ENCODE peak calls at places on chromosomes 3 and 15, in four cellular contexts. N is DMS153, Y is activated B cell treated with CpG ODN at 0.5 μM for 24 hours, X is non-pigmented ciliary epithelial cell. J is an unnamed sample.

GRCh38 chr3:119409844-119410243 is 53.6 kb downstream of the TMEM39A start:
- DNase-seq in Y (no peak), X (no peak), N (no peak), J (no peak)

GRCh38 chr15:91338763-91339162 is 238.7 kb downstream of the SV2B start:
- DNase-seq in N (no peak), Y (no peak), X (peak; percentile 9), J (peak; percentile 42)

GRCh38 chr3:46903341-46904302 is 26.1 kb downstream of the PTH1R start:
- DNase-seq in Y (no peak), X (no peak), N (no peak), J (no peak)

GRCh38 chr3:133893683-133894333 is 1.9 kb downstream of the RAB6B start:
- DNase-seq in N (no peak), X (no peak), Y (no peak), J (no peak)

GRCh38 chr3:29392625-29393388 is 111.9 kb downstream of the RBMS3 start:
- DNase-seq in X (no peak), Y (no peak), N (no peak), J (no peak)

GRCh38 chr15:41169784-41170183 is 53.7 kb upstream of the INO80 start:
- DNase-seq in Y (no peak), N (no peak), X (no peak), J (peak; percentile 86)

GRCh38 chr3:187567741-187568140 is 102.5 kb downstream of the SST start:
- DNase-seq in Y (no peak), N (no peak), X (peak; percentile 47), J (peak; percentile 82)

GRCh38 chr15:80609512-80609946 is 85.6 kb upstream of the ABHD17C start:
- DNase-seq in Y (no peak), X (no peak), N (no peak), J (no peak)

J was measured in OCI-M1.